ENCODE peak calls at places on chromosomes 16 and 17, in seven cellular contexts. J, B, F, Z, X, A and W are unnamed samples.

GRCh38 chr17:63535640-63536039 is 12.5 kb downstream of the KCNH6 start:
- DNase-seq in J (no peak), B (no peak), F (no peak), Z (no peak), X (no peak), A (no peak), W (no peak)

GRCh38 chr16:14300631-14301149 is 229.6 kb downstream of the MRTFB start:
- DNase-seq in J (peak), B (peak), F (peak), Z (peak), X (no peak), A (peak), W (peak)

GRCh38 chr17:64661981-64662773 is at the start of gene SMURF2:
- DNase-seq in J (peak), B (peak), F (peak), Z (peak), X (peak), A (peak), W (peak)

GRCh38 chr17:73028311-73028755 is 64.2 kb downstream of the SLC39A11 start:
- DNase-seq in J (no peak), B (no peak), F (peak), Z (peak), X (no peak), A (no peak), W (no peak)

GRCh38 chr16:3979518-3979917 is 99.0 kb upstream of the CREBBP start:
- DNase-seq in J (no peak), B (no peak), F (no peak), Z (no peak), X (no peak), A (no peak), W (no peak)

GRCh38 chr17:13735444-13735843 is 133.7 kb upstream of the HS3ST3A1 start:
- DNase-seq in J (no peak), B (peak), F (peak), Z (peak), X (no peak), A (peak), W (no peak)

GRCh38 chr16:72807287-72807686 is 240.6 kb downstream of the ZFHX3 start:
- DNase-seq in J (no peak), B (no peak), F (no peak), Z (no peak), X (no peak), A (peak), W (no peak)

GRCh38 chr16:85800321-85800669 is 800 bp downstream of the COX4I1 start:
- DNase-seq in J (no peak), B (peak), F (no peak), Z (no peak), X (no peak), A (no peak), W (no peak)

GRCh38 chr16:59236804-59237463 is 502.8 kb upstream of the GOT2 start:
- DNase-seq in J (no peak), B (no peak), F (no peak), Z (no peak), X (no peak), A (no peak), W (no peak)

GRCh38 chr17:36131436-36131835 is 27.8 kb downstream of the CCL4 start:
- DNase-seq in J (no peak), B (no peak), F (no peak), Z (no peak), X (no peak), A (no peak), W (no peak)

GRCh38 chr17:19254651-19255050 is 17.5 kb downstream of the EPN2 start:
- DNase-seq in J (no peak), B (no peak), F (no peak), Z (no peak), X (no peak), A (no peak), W (no peak)

GRCh38 chr17:82065193-82065637 is 389 bp downstream of the DUS1L start:
- DNase-seq in J (peak), B (no peak), F (peak), Z (peak), X (no peak), A (no peak), W (no peak)

GRCh38 chr17:69142473-69142802 is 743 bp upstream of the ABCA6 start:
- DNase-seq in J (peak), B (no peak), F (peak), Z (peak), X (no peak), A (no peak), W (no peak)

GRCh38 chr17:32927201-32927723 is 691 bp upstream of the TMEM98 start:
- DNase-seq in J (no peak), B (no peak), F (no peak), Z (peak), X (no peak), A (no peak), W (no peak)

GRCh38 chr17:44767493-44767892 is 8.7 kb downstream of the ADAM11 start:
- DNase-seq in J (no peak), B (peak), F (no peak), Z (no peak), X (no peak), A (no peak), W (no peak)

GRCh38 chr17:42405963-42406495 is 17.0 kb downstream of the CAVIN1 start:
- DNase-seq in J (peak), B (peak), F (peak), Z (peak), X (no peak), A (peak), W (peak)

GRCh38 chr17:67157732-67158639 is 87.0 kb downstream of the HELZ start:
- DNase-seq in J (no peak), B (peak), F (peak), Z (peak), X (no peak), A (peak), W (no peak)

GRCh38 chr17:50532452-50533024 is at the start of gene EPN3:
- DNase-seq in J (peak), B (peak), F (no peak), Z (no peak), X (no peak), A (peak), W (peak)

GRCh38 chr16:57994778-57995177 is 5.7 kb downstream of the ZNF319 start:
- DNase-seq in J (peak), B (peak), F (no peak), Z (peak), X (no peak), A (peak), W (peak)

GRCh38 chr16:22265351-22265750 is 31.9 kb upstream of the POLR3E start:
- DNase-seq in J (no peak), B (no peak), F (no peak), Z (no peak), X (no peak), A (peak), W (no peak)

GRCh38 chr17:78432226-78432894 is 53.9 kb downstream of the PGS1 start:
- DNase-seq in J (no peak), B (no peak), F (no peak), Z (no peak), X (no peak), A (no peak), W (no peak)

GRCh38 chr16:81003610-81004460 is 2.9 kb downstream of the CMC2 start:
- DNase-seq in J (peak), B (no peak), F (peak), Z (peak), X (no peak), A (no peak), W (no peak)

GRCh38 chr16:81006472-81007311 is at the start of the genes CENPN and CMC2:
- DNase-seq in J (peak), B (peak), F (peak), Z (peak), X (peak), A (peak), W (peak)

GRCh38 chr16:81004646-81005353 is 1.9 kb downstream of the CMC2 start:
- DNase-seq in J (peak), B (peak), F (peak), Z (peak), X (peak), A (peak), W (peak)

GRCh38 chr16:81005644-81006471 is 827 bp downstream of the CMC2 start:
- DNase-seq in J (peak), B (peak), F (no peak), Z (peak), X (no peak), A (no peak), W (no peak)

DNA sequence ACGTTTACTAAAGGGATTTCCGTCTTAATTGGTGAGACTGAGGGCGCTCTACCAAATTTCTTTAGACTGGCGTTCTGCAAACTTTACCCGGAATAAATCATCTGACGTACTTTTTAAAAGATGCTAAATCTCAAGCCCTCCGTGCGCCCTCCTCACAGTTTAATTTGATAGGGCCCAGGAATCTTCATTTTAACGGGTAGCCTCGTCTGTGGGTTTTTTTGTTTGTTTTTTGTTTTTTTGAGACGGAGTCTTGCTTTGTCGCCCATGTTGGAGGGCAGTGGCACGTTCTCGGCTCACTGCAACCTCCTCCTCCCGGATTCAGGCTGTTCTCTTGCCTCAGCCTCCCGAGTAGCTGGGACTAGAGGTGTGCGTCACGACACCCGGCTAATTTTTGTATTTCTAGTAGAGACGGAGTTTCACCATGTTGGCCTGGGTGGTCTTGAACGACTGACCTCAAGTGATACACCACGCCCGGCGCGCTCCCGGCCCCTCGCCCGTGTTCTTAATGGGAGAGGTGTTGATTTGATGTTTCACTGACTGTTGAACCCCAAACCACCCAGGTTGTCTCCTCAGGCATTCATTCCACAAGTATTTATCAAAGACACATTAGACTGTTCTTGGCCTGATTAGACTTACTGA is 1.3 kb downstream of the CENPN start:
- DNase-seq in J (no peak), B (no peak), F (no peak), Z (no peak), X (no peak), A (no peak), W (no peak)
- H2AFZ ChIP-seq in J (peak), B (no peak), F (no peak), Z (peak), X (peak), A (peak), W (peak)

GRCh38 chr17:77320046-77320445 is 179.3 kb downstream of the SEC14L1 start:
- DNase-seq in J (peak), B (no peak), F (peak), Z (peak), X (no peak), A (peak), W (no peak)

GRCh38 chr17:77319211-77320031 is 178.7 kb downstream of the SEC14L1 start:
- DNase-seq in J (peak), B (peak), F (peak), Z (peak), X (no peak), A (peak), W (peak)

GRCh38 chr17:77322284-77322533 is 181.4 kb downstream of the SEC14L1 start:
- DNase-seq in J (no peak), B (no peak), F (no peak), Z (no peak), X (no peak), A (no peak), W (no peak)

GRCh38 chr17:77318491-77319210 is 177.9 kb downstream of the SEC14L1 start:
- DNase-seq in J (peak), B (no peak), F (peak), Z (peak), X (no peak), A (peak), W (no peak)

DNA sequence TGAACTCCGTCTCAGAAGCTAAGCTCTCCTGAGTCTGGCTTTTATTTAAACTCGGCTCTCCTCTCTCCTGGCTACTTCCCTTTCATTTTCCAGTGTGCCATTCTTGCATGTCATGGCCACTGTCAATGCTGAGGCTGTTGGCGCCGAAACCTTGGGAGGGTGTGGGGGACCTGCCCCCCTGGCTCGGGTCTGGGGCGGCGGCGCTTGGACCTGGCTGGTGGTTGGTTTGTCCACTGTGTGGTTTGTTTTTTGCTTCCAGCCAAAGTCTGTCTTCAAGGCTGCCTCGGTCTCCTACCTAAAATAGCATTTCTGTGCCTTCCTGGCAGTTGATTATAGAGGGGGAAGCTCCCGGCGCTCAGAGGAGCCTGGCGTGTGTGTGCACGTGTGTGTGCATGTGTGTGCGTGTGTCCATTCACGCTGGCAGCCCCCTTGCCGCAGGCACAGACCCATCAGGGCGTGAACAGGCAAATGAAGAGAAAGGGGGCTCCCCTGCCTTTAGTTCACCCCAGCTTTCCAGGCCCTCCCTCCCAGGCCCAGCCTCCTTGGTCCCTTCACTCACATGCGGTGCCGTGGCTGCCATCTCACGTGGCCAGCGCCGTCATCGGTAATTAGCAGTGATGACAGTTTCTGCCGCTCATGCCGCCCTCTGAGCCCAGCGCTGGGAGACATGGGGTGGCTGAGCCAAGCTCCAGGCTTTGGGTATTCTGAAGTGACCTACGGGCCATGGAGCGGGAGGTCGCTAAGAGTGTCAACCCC is 179.9 kb downstream of the SEC14L1 start:
- DNase-seq in J (peak), B (no peak), F (no peak), Z (no peak), X (no peak), A (peak), W (no peak)
- H3K4me3 ChIP-seq in J (peak), B (no peak), F (peak), Z (peak), X (no peak), A (peak), W (peak)

GRCh38 chr17:59491353-59492090 is 73.9 kb upstream of the DHX40 start:
- DNase-seq in J (no peak), B (no peak), F (no peak), Z (no peak), X (no peak), A (no peak), W (peak)
- H2AFZ ChIP-seq in J (no peak), B (no peak), F (no peak), Z (no peak), X (no peak), A (no peak), W (peak)

DNA sequence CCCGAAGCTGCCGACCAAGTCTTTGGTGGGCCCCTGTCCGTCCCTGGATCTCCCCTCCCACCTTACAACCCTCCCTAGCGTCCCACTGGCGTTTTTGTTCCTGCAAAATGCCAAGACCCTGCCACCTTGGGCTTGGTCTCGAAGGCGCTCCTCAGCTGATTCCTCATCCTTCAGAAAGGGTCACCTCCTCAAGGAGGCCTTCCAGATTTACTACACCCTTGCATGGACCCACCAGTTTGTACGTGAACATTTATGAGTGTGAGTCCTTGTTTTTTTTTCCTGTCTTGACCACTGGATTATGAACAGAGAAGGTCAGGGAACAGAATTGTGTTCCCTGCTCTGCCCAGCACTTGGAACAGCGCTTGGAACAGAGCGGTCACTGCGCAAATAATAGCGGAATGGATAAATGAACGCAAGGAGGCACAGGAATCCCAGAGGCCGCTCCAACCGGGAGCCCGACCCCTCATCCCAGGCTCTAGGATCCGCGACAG is 895 bp upstream of the GFER start:
- DNase-seq in J (no peak), B (no peak), F (no peak), Z (no peak), X (no peak), A (no peak), W (no peak)
- H3K4me3 ChIP-seq in J (peak), B (peak), F (peak), Z (peak), X (peak), A (peak), W (peak)

DNA sequence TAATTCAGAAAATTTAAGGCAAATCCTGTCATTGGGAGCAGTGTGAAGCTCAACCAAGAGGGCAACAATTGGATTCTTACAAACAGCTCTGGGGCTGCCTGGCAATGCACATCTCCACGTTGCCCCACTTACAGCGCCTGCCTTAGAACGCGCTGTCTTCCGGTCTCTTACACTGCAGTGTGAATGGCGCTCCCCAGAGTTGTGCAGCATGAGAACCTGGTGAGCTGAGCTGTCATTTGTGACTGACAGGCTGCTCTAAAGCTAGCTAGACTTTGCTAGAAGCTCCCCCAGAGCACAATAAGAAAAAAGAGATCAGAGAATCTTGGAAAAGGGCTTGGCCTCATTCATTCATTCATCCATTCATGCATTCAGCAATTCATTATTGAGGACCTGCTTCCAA is 64.5 kb upstream of the PLCG2 start:
- DNase-seq in J (no peak), B (no peak), F (no peak), Z (no peak), X (no peak), A (no peak), W (no peak)
- H2AFZ ChIP-seq in J (no peak), B (no peak), F (no peak), Z (no peak), X (no peak), A (no peak), W (no peak)

DNA sequence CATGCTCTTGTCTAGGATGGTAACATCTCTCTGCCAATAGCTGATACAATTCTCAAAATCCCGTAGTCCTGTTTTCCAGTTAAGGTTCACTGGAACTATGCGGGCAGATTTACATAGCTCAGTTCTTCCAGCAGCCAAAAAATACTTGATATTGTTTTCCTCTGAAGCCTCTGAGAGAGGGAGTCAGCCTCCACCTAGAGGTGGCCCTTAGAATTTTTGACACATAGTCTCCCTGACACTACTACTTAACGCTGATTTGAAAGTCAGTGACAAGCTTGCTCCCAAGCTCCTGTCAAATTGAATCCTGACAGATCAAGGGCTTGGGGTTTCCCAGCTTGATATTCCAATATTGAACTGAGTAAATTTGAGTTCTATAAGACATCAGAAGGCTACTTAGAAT is 1780.1 kb downstream of the TP53TG3F start:
- DNase-seq in J (no peak), B (no peak), F (no peak), Z (no peak), X (no peak), A (no peak), W (no peak)
- H3K4me3 ChIP-seq in J (no peak), B (no peak), F (no peak), Z (no peak), X (no peak), A (no peak), W (no peak)

DNA sequence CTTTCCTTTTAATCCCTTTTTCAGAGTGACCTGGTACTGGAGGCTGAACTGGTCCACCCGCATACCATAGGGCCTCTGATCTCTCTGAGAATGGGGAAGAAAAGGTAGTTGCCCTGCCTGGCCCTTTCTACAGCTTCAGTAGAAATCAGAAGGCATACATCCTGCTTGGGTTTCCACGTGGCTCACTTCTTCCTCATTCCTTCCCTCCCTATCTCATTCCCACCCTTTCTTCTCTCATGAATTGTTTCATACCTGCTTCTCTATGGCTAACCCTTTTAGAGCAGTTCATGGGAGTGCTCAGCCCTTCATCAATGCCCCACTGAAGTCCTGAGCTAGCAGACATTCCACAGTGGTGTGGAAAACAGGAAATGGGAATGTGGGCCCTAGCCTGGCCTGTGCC is 28.9 kb downstream of the TRIM16 start:
- DNase-seq in J (no peak), B (no peak), F (peak), Z (no peak), X (no peak), A (no peak), W (peak)
- H2AFZ ChIP-seq in J (peak), B (no peak), F (no peak), Z (peak), X (no peak), A (no peak), W (no peak)

DNA sequence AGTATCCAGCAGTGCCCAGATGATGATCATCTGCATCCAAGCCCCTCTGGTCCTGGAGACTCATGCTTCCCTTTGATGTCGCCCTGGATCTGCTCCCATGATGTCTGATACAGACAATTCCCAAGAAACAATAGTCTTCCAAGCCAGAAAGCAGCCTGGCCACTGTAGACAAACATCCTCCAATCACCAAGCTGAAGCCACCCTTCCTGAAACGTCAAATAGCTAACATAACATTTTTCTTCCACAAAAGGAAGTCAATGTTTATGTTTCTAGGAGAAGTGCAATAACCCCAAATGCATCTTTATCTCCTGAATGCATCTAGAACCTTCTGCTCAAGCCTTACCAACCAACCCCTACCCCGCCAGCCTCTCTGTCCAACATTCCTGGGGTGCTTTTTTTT is 1.2 kb upstream of the DPEP2 start:
- DNase-seq in J (no peak), B (no peak), F (no peak), Z (no peak), X (no peak), A (no peak), W (no peak)
- H3K4me3 ChIP-seq in J (no peak), B (no peak), F (no peak), Z (no peak), X (no peak), A (no peak), W (no peak)